ENCODE peak calls at places on chromosome 17, in six cellular contexts. G is mucosa of gallbladder; R is stimulated activated naive CD8-positive, alpha-beta T cell treated with anti-CD3 and anti-CD28 coated beads, Interleukin-15, Interleukin-2, amounts not matched to agents 100 U/mL and 50 U/mL, for 24 hours; Z is WTC11; C is NCI-H1105 treated with DMSO at 0.1 percent for 48 hours; I is activated T-cell treated with anti-CD3 and anti-CD28 coated beads, Interleukin-2, amount 50 U/mL, for 1 hour. Y is an unnamed sample.

GRCh38 chr17:36945959-36946725 is 2.6 kb upstream of the AATF start:
- DNase-seq in I (no peak), Z (no peak), R (no peak), G (no peak), C (no peak), Y (no peak)

GRCh38 chr17:76265624-76266243 is 586 bp downstream of the UBALD2 start:
- DNase-seq in I (peak; percentile 67), Z (peak; percentile 56), R (peak; percentile 67), C (peak; percentile 25), G (peak; percentile 60), Y (peak; percentile 63)

GRCh38 chr17:44547625-44548297 is 9.5 kb upstream of the FZD2 start:
- DNase-seq in I (no peak), C (no peak), G (no peak), R (no peak), Z (peak; percentile 39), Y (peak; percentile 38)

GRCh38 chr17:65231086-65231485 is 93.9 kb downstream of the RGS9 start:
- DNase-seq in I (no peak), G (no peak), R (no peak), Z (no peak), C (no peak), Y (no peak)

GRCh38 chr17:55806745-55807466 is 56.1 kb downstream of the PCTP start:
- DNase-seq in I (no peak), C (no peak), R (no peak), G (no peak), Z (no peak), Y (no peak)

GRCh38 chr17:14359251-14359939 is 58.5 kb downstream of the HS3ST3B1 start:
- DNase-seq in G (no peak), Z (no peak), C (no peak), I (no peak), R (peak; percentile 70), Y (peak; percentile 64)

GRCh38 chr17:80971704-80972304 is 19.8 kb upstream of the CHMP6 start:
- DNase-seq in G (no peak), R (no peak), I (no peak), Z (no peak), C (no peak), Y (no peak)

GRCh38 chr17:61532818-61533217 is 58.2 kb downstream of the NACA2 start:
- DNase-seq in C (no peak), Z (no peak), G (no peak), R (no peak), I (no peak), Y (no peak)